ENCODE peak calls at places on chromosome 6, in four cellular contexts. A is PC-3, L is thyroid gland, N is ovary. F is an unnamed sample.

GRCh38 chr6:1479095-1479494 is 89.7 kb downstream of the FOXF2 start:
- DNase-seq in A (peak; percentile 5), L (no peak), N (no peak), F (no peak)

GRCh38 chr6:188821-189655 is 103.2 kb upstream of the DUSP22 start:
- DNase-seq in L (peak; percentile 88), N (peak; percentile 78), A (peak; percentile 92), F (peak; percentile 79)

GRCh38 chr6:150992279-150992678 is 126.8 kb downstream of the MTHFD1L start:
- DNase-seq in A (no peak), L (no peak), N (no peak), F (no peak)

GRCh38 chr6:167757821-167758220 is 68.9 kb upstream of the AFDN start:
- DNase-seq in A (no peak), L (no peak), N (no peak), F (no peak)

GRCh38 chr6:149079911-149080501 is 237.5 kb upstream of the TAB2 start:
- DNase-seq in A (no peak), L (peak; percentile 85), N (peak; percentile 56), F (peak; percentile 45)

GRCh38 chr6:156862711-156863110 is 85.5 kb downstream of the ARID1B start:
- DNase-seq in L (no peak), A (no peak), N (no peak), F (no peak)

GRCh38 chr6:40930555-40930954 is 108.5 kb downstream of the UNC5CL start:
- DNase-seq in L (no peak), N (no peak), A (no peak), F (peak; percentile 25)

GRCh38 chr6:169146536-169146935 is 107.1 kb downstream of the THBS2 start:
- DNase-seq in A (no peak), N (no peak), L (no peak), F (no peak)

GRCh38 chr6:14010275-14010674 is 85.5 kb downstream of the RNF182 start:
- DNase-seq in N (no peak), A (peak; percentile 32), L (no peak), F (no peak)

GRCh38 chr6:170162771-170163404 is 128.0 kb downstream of the DLL1 start:
- DNase-seq in L (no peak), A (no peak), N (no peak), F (no peak)

GRCh38 chr6:52653151-52653550 is 17.8 kb upstream of the TMEM14A start:
- DNase-seq in N (no peak), A (no peak), L (no peak), F (no peak)
- TF ChIP-seq CTCF in N (no peak), A (no peak), L (no peak), F (no peak)

DNA sequence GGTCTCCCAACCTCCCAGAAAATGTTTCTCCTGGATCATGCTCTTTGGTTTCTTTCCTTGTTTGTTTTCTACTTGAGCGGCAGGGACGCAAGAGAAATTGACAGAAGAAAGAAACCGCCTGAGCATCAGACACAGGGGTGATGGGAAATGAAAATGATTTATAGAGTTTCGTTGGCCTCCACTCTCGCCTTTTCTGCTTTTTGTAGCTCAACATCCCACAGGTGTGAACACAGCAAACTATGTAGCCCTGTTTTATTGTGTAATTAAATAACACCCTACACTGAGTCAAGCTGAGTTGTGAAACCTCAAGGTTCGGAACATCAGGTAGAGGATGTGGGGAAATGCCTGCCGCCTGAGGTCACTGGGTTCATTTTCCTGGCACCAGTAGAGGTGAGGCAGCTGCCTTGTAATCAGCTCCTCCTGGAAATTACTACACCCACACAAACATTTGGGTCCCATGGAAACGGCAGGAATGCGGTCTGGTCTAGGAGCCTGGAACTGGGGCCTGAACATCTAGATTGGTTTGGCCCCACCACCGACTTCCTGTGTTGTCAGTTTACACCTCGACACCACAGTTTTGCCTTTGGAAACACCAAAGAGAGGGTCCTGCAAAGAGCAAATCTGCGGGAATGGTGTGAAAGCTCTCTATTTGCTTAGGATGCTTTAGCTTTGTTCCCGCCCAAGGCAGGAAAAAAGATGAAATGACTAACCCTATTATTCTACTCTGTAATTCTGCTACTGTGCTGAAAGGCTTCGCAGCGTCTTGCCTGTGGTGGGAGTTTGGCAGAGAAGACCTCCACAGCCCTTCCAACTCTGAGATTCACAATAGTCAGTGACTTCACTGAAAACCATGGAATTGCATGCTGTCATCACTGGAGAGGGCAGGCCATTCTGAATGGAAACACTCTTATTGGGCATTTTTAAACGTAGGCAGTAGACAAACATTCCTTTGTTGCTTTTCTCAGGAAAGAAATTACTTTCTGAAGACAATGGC is 53.0 kb downstream of the ADAT2 start:
- DNase-seq in A (peak; percentile 92), L (peak; percentile 19), N (peak; percentile 17), F (peak; percentile 55)
- H3K4me3 ChIP-seq in A (peak overlapping the region; percentile 47), L (no peak overlapping the region), N (no peak overlapping the region), F (no peak overlapping the region)

GRCh38 chr6:17966451-17966850 is 21.0 kb downstream of the KIF13A start:
- DNase-seq in N (no peak), L (no peak), A (no peak), F (no peak)
- H3K4me1 ChIP-seq in N (peaks cover 11% of the 10 kb centered on the region), L (peaks cover 12% of the 10 kb centered on the region), A (peaks cover 22% of the 10 kb centered on the region), F (peaks cover 81% of the 10 kb centered on the region)

DNA sequence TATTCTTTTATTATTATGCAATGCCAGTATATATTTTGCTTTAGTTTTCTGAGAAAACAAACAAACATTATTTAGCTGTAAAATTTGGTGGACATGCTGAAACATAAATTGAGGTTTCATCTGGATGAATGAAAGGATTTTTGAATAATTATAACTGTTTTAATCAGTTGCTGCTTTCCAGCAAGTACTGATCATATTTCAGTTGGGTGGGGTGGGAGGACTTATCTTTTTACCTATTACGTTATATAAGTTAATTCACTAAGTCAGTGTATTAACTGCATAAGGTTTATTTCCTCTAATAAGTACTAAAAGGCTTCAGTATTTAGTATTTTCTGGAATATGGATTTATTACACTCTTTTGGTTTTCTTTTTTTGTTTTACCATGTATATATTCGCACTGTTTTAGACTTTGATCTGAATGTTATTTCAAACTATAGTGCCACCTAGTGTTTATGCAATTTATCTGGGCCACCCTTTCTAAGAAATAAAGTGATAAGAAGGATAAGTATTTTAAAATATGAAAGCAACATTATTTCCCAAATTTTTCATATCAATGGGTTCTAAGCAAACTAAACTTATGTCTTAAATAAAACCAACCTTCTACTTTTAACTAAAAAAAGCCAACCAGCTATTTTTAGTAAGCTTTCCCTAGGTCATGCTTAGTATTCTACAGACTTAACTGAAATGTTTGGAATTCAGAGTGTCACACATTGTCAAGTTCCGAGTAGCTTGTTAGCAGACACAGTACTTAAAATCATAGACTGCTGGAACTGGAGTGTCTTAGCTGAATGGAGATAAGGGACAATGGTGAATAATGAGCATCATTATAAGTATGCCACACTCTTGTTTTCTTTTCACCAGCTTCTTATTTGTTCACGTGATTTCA is 105.4 kb upstream of the MCHR2 start:
- DNase-seq in A (peak; percentile 59), L (no peak), N (no peak), F (no peak)
- TF ChIP-seq CTCF in A (peak; percentile 73), L (peak; percentile 49), N (no peak), F (peak; percentile 68)

DNA sequence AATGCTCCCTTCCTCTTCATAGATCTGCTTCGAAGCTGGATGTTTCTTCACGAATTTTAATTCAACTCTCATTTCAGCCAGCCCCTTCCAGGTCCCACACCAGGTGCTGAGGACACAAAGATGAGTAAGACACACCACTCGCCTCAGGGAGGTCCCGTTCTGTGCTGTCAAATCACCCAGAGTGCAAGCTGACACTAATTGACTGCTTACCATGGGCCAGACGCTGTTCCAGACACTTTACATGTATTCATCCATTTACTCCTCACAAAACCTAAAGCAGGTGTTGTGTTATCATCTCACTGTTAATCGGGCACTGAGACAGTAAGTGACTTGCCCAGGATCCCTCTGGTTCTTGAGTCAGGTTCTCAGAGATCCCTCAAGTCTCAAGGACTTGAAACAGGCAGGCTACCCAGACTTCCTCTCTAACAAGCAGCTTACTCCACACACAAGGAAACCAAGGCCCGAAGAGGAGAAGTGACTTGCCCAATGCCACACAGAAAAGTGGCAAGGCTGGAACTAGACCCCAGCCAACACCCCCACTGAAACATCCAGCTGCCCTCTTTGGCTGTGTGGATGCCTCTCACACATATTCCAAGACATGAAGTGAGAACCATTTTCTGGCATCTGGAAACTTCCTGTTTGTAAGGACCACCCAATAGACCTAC is 174.5 kb downstream of the CDC5L start:
- DNase-seq in L (no peak), A (no peak), N (no peak), F (no peak)
- H3K4me3 ChIP-seq in L (no peak overlapping the region), A (no peak overlapping the region), N (no peak overlapping the region), F (no peak overlapping the region)

GRCh38 chr6:44119704-44120262 is 7.5 kb downstream of the MRPL14 start:
- DNase-seq in N (no peak), A (peak; percentile 22), L (peak; percentile 71), F (no peak)
- H3K4me1 ChIP-seq in N (peaks cover 5% of the 10 kb centered on the region), A (peaks cover 91% of the 10 kb centered on the region), L (peaks cover 52% of the 10 kb centered on the region), F (peaks cover 92% of the 10 kb centered on the region)

GRCh38 chr6:30769853-30770160 is 25.5 kb upstream of the IER3 start:
- DNase-seq in L (no peak), N (no peak), A (no peak), F (no peak)
- TF ChIP-seq CTCF in L (no peak), N (no peak), A (no peak), F (no peak)

DNA sequence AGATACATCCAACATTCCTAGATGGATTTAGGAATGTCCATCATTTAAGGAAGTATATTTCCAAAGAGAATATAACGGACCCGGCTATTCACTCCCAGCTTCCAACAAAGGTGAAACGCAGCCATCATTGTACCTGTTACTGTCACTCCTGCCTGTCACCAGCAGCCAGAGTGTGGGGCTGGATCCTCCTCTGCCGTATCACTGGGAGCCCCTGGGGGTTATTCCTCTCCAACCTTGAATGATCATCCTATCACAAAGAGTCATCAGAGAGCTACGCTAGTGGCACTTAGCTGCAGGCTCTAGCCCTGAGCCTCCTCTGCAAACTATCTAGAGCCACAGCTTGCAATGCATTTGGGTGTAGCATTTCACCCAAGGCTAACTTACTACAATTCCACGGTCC is 73.6 kb upstream of the NHSL1 start:
- DNase-seq in A (no peak), L (no peak), N (no peak), F (no peak)
- H3K4me3 ChIP-seq in A (no peak overlapping the region), L (no peak overlapping the region), N (no peak overlapping the region), F (no peak overlapping the region)

GRCh38 chr6:129679758-129680157 is 30.2 kb downstream of the ARHGAP18 start:
- DNase-seq in L (no peak), N (no peak), A (no peak), F (no peak)
- H3K4me1 ChIP-seq in L (peaks cover 14% of the 10 kb centered on the region), N (no peaks in the 10 kb centered on the region), A (peaks cover 39% of the 10 kb centered on the region), F (peaks cover 58% of the 10 kb centered on the region)

DNA sequence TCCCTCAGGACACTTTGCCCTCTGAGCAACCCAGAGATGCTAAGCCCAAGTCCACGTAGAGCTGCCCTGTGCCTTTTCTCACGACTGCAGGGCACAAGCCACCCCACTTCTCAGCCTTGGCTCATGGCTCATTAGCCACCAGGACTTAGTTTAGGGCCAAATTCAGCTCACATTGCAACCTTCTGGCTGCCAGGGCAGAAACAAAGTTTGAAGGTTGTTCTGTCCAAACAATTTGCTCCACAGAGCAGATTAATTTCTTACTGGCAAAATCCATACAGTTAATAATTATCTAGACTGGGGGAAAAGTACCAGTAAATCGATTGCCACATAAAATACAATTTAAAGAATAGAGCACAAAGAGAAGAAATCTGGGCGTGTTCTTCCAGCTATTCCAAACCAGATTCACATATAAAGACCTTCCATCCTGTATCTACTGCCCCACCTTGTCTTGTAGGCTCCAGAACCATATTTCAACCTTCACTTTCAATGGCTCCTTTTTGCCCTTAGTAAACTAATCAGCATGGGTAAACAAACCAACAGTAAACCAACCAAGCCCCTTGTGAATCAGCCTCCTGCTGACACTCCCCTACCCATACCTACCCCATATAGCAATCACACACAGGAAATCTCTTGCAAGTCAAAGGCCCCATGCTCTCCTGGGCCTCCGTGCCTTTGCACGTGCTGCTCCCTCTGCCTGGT is 101.9 kb downstream of the QRSL1 start:
- DNase-seq in L (peak; percentile 22), N (no peak), A (peak; percentile 23), F (no peak)
- TF ChIP-seq CTCF in L (no peak), N (no peak), A (no peak), F (no peak)

F was measured in psoas muscle.